ENCODE peak calls at places on chromosomes 16 and 17, in five cellular contexts. L is osteocyte, H is lung, J is thoracic aorta, M is B cell. C is an unnamed sample.

GRCh38 chr16:30637952-30638351 is 12.8 kb upstream of the PRR14 start:
- DNase-seq in L (no peak), H (no peak), J (no peak), M (no peak), C (no peak)

GRCh38 chr17:74176546-74177001 is 26.9 kb upstream of the RPL38 start:
- DNase-seq in L (no peak), H (peak), J (no peak), M (no peak), C (peak)

GRCh38 chr16:56330476-56330875 is 94.9 kb downstream of the AMFR start:
- DNase-seq in L (no peak), H (no peak), J (no peak), M (no peak), C (no peak)

GRCh38 chr17:80981062-80981902 is 10.4 kb upstream of the CHMP6 start:
- DNase-seq in L (no peak), H (no peak), J (no peak), M (no peak), C (peak)

GRCh38 chr16:4510131-4510530 is 28.4 kb downstream of the CDIP1 start:
- DNase-seq in L (no peak), H (no peak), J (no peak), M (no peak), C (no peak)

GRCh38 chr16:3590736-3591435 is 13.7 kb upstream of the NLRC3 start:
- DNase-seq in L (no peak), H (peak), J (no peak), M (peak), C (no peak)

GRCh38 chr17:68169840-68170239 is 78.0 kb upstream of the AMZ2 start:
- DNase-seq in L (peak), H (no peak), J (no peak), M (no peak), C (no peak)

GRCh38 chr17:17141860-17142552 is 64.1 kb downstream of the PLD6 start:
- DNase-seq in L (no peak), H (no peak), J (no peak), M (no peak), C (peak)

GRCh38 chr16:1216296-1216619 is 8.8 kb downstream of the TPSG1 start:
- DNase-seq in L (no peak), H (no peak), J (no peak), M (no peak), C (no peak)

GRCh38 chr17:49031965-49032928 is 35.1 kb downstream of the IGF2BP1 start:
- DNase-seq in L (no peak), H (peak), J (no peak), M (peak), C (peak)

GRCh38 chr16:75219088-75219487 is 300 bp downstream of the CTRB1 start:
- DNase-seq in L (no peak), H (no peak), J (no peak), M (no peak), C (no peak)

GRCh38 chr17:77444653-77445029 is 303.9 kb downstream of the SEC14L1 start:
- DNase-seq in L (no peak), H (no peak), J (no peak), M (no peak), C (peak)

GRCh38 chr16:5438591-5438990 is 341.0 kb upstream of the EEF2KMT start:
- DNase-seq in L (no peak), H (no peak), J (no peak), M (no peak), C (no peak)

GRCh38 chr16:53837421-53837820 is 133.5 kb downstream of the FTO start:
- DNase-seq in L (no peak), H (no peak), J (no peak), M (no peak), C (no peak)

GRCh38 chr16:46648656-46649055 is 27.5 kb upstream of the SHCBP1 start:
- DNase-seq in L (no peak), H (no peak), J (no peak), M (no peak), C (no peak)

GRCh38 chr17:71052971-71053370 is 883.6 kb downstream of the KCNJ2 start:
- DNase-seq in L (no peak), H (no peak), J (no peak), M (no peak), C (no peak)

GRCh38 chr16:83403751-83404150 is 404.0 kb upstream of the HSBP1 start:
- DNase-seq in L (no peak), H (no peak), J (no peak), M (no peak), C (no peak)

GRCh38 chr17:56908061-56908542 is 5.7 kb downstream of the TRIM25 start:
- DNase-seq in L (peak), H (peak), J (no peak), M (peak), C (peak)

GRCh38 chr16:23378921-23379320 is 74.1 kb downstream of the COG7 start:
- DNase-seq in L (no peak), H (no peak), J (no peak), M (no peak), C (no peak)

GRCh38 chr16:88461291-88462269 is 8.5 kb downstream of the ZFPM1 start:
- DNase-seq in L (no peak), H (no peak), J (no peak), M (no peak), C (no peak)

GRCh38 chr17:57475786-57476185 is 219.5 kb downstream of the MSI2 start:
- DNase-seq in L (no peak), H (no peak), J (no peak), M (no peak), C (no peak)

GRCh38 chr17:6070895-6071511 is 824 bp downstream of the WSCD1 start:
- DNase-seq in L (no peak), H (no peak), J (no peak), M (no peak), C (no peak)

GRCh38 chr17:67500677-67501300 is 123.7 kb downstream of the PITPNC1 start:
- DNase-seq in L (no peak), H (no peak), J (no peak), M (no peak), C (no peak)

GRCh38 chr16:73546351-73546845 is 498.5 kb upstream of the ZFHX3 start:
- DNase-seq in L (no peak), H (no peak), J (no peak), M (no peak), C (no peak)

GRCh38 chr16:72596373-72596772 is 424.4 kb upstream of the PMFBP1 start:
- DNase-seq in L (no peak), H (no peak), J (no peak), M (no peak), C (no peak)

GRCh38 chr17:11545002-11545401 is 53.3 kb upstream of the DNAH9 start:
- DNase-seq in L (no peak), H (no peak), J (no peak), M (no peak), C (no peak)

GRCh38 chr17:17139972-17140589 is 66.1 kb downstream of the PLD6 start:
- DNase-seq in L (no peak), H (no peak), J (no peak), M (no peak), C (no peak)

GRCh38 chr17:20302191-20302917 is 165.0 kb downstream of the LGALS9B start:
- DNase-seq in L (no peak), H (no peak), J (no peak), M (no peak), C (no peak)

GRCh38 chr16:3718019-3718391 is 681 bp upstream of the TRAP1 start:
- DNase-seq in L (no peak), H (no peak), J (no peak), M (no peak), C (no peak)

GRCh38 chr17:29714146-29714545 is 91.4 kb upstream of the CORO6 start:
- DNase-seq in L (no peak), H (no peak), J (no peak), M (no peak), C (no peak)

GRCh38 chr16:85554114-85554790 is 58.9 kb upstream of the GSE1 start:
- DNase-seq in L (no peak), H (peak), J (no peak), M (peak), C (peak)

GRCh38 chr17:58337600-58338453 is 9.2 kb upstream of the TSPOAP1 start:
- DNase-seq in L (no peak), H (peak), J (no peak), M (peak), C (peak)

GRCh38 chr17:31573861-31574260 is 182.4 kb downstream of the RAB11FIP4 start:
- DNase-seq in L (no peak), H (no peak), J (no peak), M (no peak), C (no peak)

GRCh38 chr16:35215287-35215686 is 1755.9 kb downstream of the TP53TG3F start:
- DNase-seq in L (no peak), H (no peak), J (no peak), M (no peak), C (no peak)

GRCh38 chr17:37461668-37462067 is 28.0 kb upstream of the DUSP14 start:
- DNase-seq in L (no peak), H (no peak), J (no peak), M (no peak), C (no peak)

GRCh38 chr17:10993126-10993525 is 155.2 kb upstream of the PIRT start:
- DNase-seq in L (no peak), H (no peak), J (no peak), M (no peak), C (no peak)

GRCh38 chr16:66619534-66620418 is 15.3 kb downstream of the CMTM3 start:
- DNase-seq in L (no peak), H (no peak), J (no peak), M (no peak), C (no peak)

GRCh38 chr16:57893559-57894389 is 77.2 kb downstream of the CNGB1 start:
- DNase-seq in L (no peak), H (peak), J (no peak), M (no peak), C (no peak)

GRCh38 chr17:80688994-80689635 is 144.5 kb downstream of the RPTOR start:
- DNase-seq in L (no peak), H (no peak), J (no peak), M (no peak), C (no peak)

GRCh38 chr16:48445782-48446533 is 60.7 kb upstream of the SIAH1 start:
- DNase-seq in L (peak), H (no peak), J (no peak), M (no peak), C (no peak)

GRCh38 chr16:48446534-48446920 is 61.3 kb upstream of the SIAH1 start:
- DNase-seq in L (peak), H (no peak), J (no peak), M (no peak), C (no peak)

GRCh38 chr16:48442379-48442778 is 57.2 kb upstream of the SIAH1 start:
- DNase-seq in L (no peak), H (no peak), J (no peak), M (no peak), C (no peak)

GRCh38 chr16:48441863-48442279 is 56.7 kb upstream of the SIAH1 start:
- DNase-seq in L (no peak), H (no peak), J (no peak), M (no peak), C (no peak)

GRCh38 chr16:48444574-48444973 is 59.4 kb upstream of the SIAH1 start:
- DNase-seq in L (no peak), H (no peak), J (no peak), M (no peak), C (no peak)
- TF ChIP-seq CTCF in L (no peak), H (no peak), J (no peak), M (no peak), C (no peak)

DNA sequence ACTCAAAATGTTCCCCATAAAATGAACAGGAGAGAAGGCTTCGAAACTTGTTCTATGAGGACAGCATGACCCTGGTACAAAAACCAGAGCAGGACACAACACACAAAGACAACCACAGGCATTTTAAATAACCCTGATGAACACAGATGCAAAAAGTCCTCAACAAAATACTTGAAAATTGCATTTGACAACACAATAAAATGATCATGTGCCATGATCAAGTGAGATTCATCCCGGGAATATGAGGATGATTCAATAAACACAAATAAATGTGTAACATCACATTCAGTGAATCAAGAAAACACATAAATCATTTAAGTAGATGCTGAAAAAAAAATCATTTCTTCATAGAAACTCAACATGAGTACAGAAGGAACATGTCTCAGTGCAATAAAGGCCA is 208.4 kb upstream of the WSB1 start:
- DNase-seq in L (no peak), H (no peak), J (no peak), M (no peak), C (no peak)
- TF ChIP-seq CTCF in L (no peak), H (no peak), J (no peak), M (no peak), C (no peak)

GRCh38 chr17:76276461-76277299 is 11.5 kb downstream of the UBALD2 start:
- DNase-seq in L (no peak), H (no peak), J (no peak), M (no peak), C (no peak)
- TF ChIP-seq CTCF in L (no peak), H (no peak), J (no peak), M (no peak), C (no peak)

GRCh38 chr17:8885968-8886674 is 18.6 kb upstream of the PIK3R6 start:
- DNase-seq in L (no peak), H (no peak), J (no peak), M (no peak), C (no peak)

GRCh38 chr17:8890671-8891070 is 23.2 kb upstream of the PIK3R6 start:
- DNase-seq in L (no peak), H (no peak), J (no peak), M (no peak), C (no peak)

GRCh38 chr17:8888704-8889302 is 21.3 kb upstream of the PIK3R6 start:
- DNase-seq in L (no peak), H (no peak), J (no peak), M (no peak), C (no peak)

GRCh38 chr17:8889458-8890210 is 22.2 kb upstream of the PIK3R6 start:
- DNase-seq in L (no peak), H (no peak), J (no peak), M (no peak), C (no peak)

GRCh38 chr17:8887834-8888703 is 20.6 kb upstream of the PIK3R6 start:
- DNase-seq in L (no peak), H (no peak), J (no peak), M (no peak), C (no peak)
- TF ChIP-seq CTCF in L (peak), H (no peak), J (no peak), M (no peak), C (no peak)

DNA sequence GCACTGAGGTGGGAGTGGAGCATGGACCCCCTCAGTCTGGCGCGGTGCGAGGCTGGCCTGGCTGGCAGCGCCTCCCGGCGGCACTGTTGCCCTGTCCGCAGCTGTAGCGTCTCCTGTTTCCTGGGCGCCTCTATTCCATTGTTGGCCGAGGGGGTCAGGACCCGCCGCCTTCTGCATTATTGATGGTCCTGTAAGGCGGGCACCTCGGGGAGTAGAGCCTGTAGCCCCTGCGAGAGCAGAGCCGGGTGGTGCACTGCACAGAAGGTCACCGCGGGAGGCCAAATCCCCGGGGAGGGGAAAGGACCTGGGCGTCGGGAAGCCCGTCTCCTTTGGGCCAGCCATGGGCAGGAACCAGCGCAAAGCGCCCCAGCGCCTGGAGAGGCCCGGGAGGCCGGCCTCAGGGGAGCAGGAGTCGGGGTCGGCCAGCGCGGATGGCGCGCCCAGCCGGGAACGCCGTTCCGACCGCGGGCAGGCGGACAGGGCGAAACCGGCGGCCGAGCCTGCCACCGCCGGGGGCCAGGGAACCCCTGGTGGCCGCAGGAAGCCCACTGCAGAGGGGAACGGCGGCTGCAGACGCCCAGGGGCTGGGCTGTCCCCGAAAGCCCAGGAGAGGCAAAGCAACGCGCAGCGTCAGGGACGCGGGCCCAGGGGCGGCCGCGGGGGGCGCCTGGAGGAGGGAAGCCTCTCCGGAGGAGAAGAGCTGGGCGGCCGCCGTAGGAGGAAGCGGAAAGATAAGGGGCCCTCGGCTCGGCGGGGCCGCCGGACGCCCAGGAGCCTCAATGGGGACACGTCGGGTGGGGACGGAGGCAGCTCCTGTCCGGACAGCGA is at the start of gene MYO15B:
- DNase-seq in L (no peak), H (peak), J (no peak), M (peak), C (no peak)
- TF ChIP-seq CTCF in L (peak), H (peak), J (peak), M (no peak), C (peak)

GRCh38 chr17:82821554-82821953 is 18.3 kb downstream of the ZNF750 start:
- DNase-seq in L (no peak), H (no peak), J (no peak), M (no peak), C (no peak)
- TF ChIP-seq CTCF in L (no peak), H (no peak), J (no peak), M (no peak), C (no peak)

GRCh38 chr16:49462989-49463371 is 89.4 kb downstream of the C16orf78 start:
- DNase-seq in L (peak), H (no peak), J (no peak), M (no peak), C (no peak)
- TF ChIP-seq CTCF in L (no peak), H (no peak), J (no peak), M (no peak), C (no peak)